ENCODE peak calls at places on chromosome 22, in seven cellular contexts. M is central memory CD4-positive, alpha-beta T cell; G is activated CD4-positive, CD25-positive, alpha-beta regulatory T cell treated with anti-CD3 and anti-CD28 coated beads, Interleukin-2, amount 50 U/mL, for 72 hours; T is mucosa of gallbladder; U is EL; X is T-helper 2 cell; R is retina. D is an unnamed sample.
A peak's percentile ranks its signal among the peaks of the same experiment; 100 is the strongest.

GRCh38 chr22:39617342-39617741 is 46.8 kb downstream of the CACNA1I start:
- DNase-seq in M (no peak), U (no peak), X (no peak), G (no peak), R (no peak), T (no peak), D (no peak)

GRCh38 chr22:49015459-49015858 is 812.2 kb downstream of the BRD1 start:
- DNase-seq in T (peak; percentile 6), G (no peak), R (peak; percentile 33), U (no peak), X (no peak), M (no peak), D (no peak)

GRCh38 chr22:35598396-35598710 is 18.8 kb downstream of the MB start:
- DNase-seq in X (no peak), G (no peak), T (no peak), R (no peak), M (no peak), U (no peak), D (no peak)

GRCh38 chr22:46557736-46558480 is 20.5 kb upstream of the CELSR1 start:
- DNase-seq in G (no peak), X (no peak), T (no peak), R (no peak), U (no peak), M (no peak), D (no peak)

GRCh38 chr22:43031617-43032016 is 16.7 kb upstream of the PACSIN2 start:
- DNase-seq in G (no peak), M (no peak), X (no peak), U (peak; percentile 45), R (no peak), T (no peak), D (no peak)

GRCh38 chr22:32622004-32622761 is 147.6 kb downstream of the FBXO7 start:
- DNase-seq in G (no peak), R (peak; percentile 69), M (no peak), U (peak; percentile 90), X (no peak), T (peak; percentile 41), D (no peak)

GRCh38 chr22:45781941-45782340 is 110.3 kb downstream of the ATXN10 start:
- DNase-seq in U (no peak), M (no peak), X (no peak), G (no peak), T (no peak), R (no peak), D (no peak)

GRCh38 chr22:18012528-18012927 is 11.8 kb downstream of the MICAL3 start:
- DNase-seq in X (no peak), G (no peak), R (no peak), U (peak; percentile 75), T (no peak), M (no peak), D (no peak)

GRCh38 chr22:46377566-46378498 is 42.3 kb downstream of the TRMU start:
- DNase-seq in X (no peak), T (peak; percentile 76), G (no peak), R (peak; percentile 56), U (peak; percentile 52), M (no peak), D (no peak)

GRCh38 chr22:27348634-27349033 is 452.9 kb downstream of the MN1 start:
- DNase-seq in M (no peak), G (no peak), T (no peak), R (no peak), X (no peak), U (no peak), D (no peak)

GRCh38 chr22:20771918-20772625 is 1.8 kb upstream of the SERPIND1 start:
- DNase-seq in U (no peak), R (peak; percentile 47), M (no peak), X (no peak), G (no peak), T (no peak), D (no peak)

GRCh38 chr22:20738394-20739089 is 35.4 kb upstream of the SERPIND1 start:
- DNase-seq in G (no peak), T (no peak), R (no peak), U (no peak), M (no peak), X (no peak), D (no peak)

GRCh38 chr22:39718206-39718605 is 147.7 kb downstream of the CACNA1I start:
- DNase-seq in T (no peak), M (no peak), G (no peak), X (no peak), U (no peak), R (no peak), D (no peak)

GRCh38 chr22:39289445-39290247 is 29.8 kb downstream of the RPL3 start:
- DNase-seq in R (no peak), X (no peak), M (no peak), U (no peak), G (no peak), T (no peak), D (no peak)

GRCh38 chr22:29219881-29220670 is 14.4 kb downstream of the EMID1 start:
- DNase-seq in T (no peak), R (no peak), M (no peak), G (no peak), U (no peak), X (no peak), D (no peak)

GRCh38 chr22:37018815-37019308 is 385 bp downstream of the TST start:
- DNase-seq in X (no peak), T (no peak), M (no peak), U (peak; percentile 65), R (peak; percentile 80), G (no peak), D (no peak)

GRCh38 chr22:28141614-28142013 is 222.6 kb upstream of the PITPNB start:
- DNase-seq in T (no peak), R (no peak), M (no peak), G (no peak), X (no peak), U (peak; percentile 76), D (no peak)

GRCh38 chr22:42635531-42635930 is 4.9 kb downstream of the ATP5MGL start:
- DNase-seq in M (no peak), U (peak; percentile 96), R (no peak), G (no peak), T (peak; percentile 70), X (no peak), D (no peak)

GRCh38 chr22:28816994-28817530 is 16.7 kb upstream of the XBP1 start:
- DNase-seq in R (no peak), M (no peak), U (no peak), T (no peak), X (no peak), G (no peak), D (no peak)

GRCh38 chr22:23010430-23010829 is 59.9 kb upstream of the GNAZ start:
- DNase-seq in G (no peak), U (no peak), R (no peak), T (no peak), X (no peak), M (no peak), D (no peak)

GRCh38 chr22:41524283-41524682 is 20.0 kb downstream of the POLR3H start:
- DNase-seq in M (no peak), X (no peak), U (no peak), T (peak; percentile 72), G (no peak), R (no peak), D (no peak)

GRCh38 chr22:19568337-19569311 is 44.4 kb upstream of the CLDN5 start:
- DNase-seq in M (no peak), U (peak; percentile 94), G (no peak), R (no peak), X (no peak), T (no peak), D (no peak)

GRCh38 chr22:45482169-45482568 is 20.5 kb upstream of the FBLN1 start:
- DNase-seq in X (no peak), G (no peak), R (no peak), M (no peak), T (no peak), U (no peak), D (no peak)

GRCh38 chr22:50294319-50294656 is 13.2 kb downstream of the PLXNB2 start:
- DNase-seq in R (no peak), U (no peak), T (no peak), G (no peak), X (no peak), M (no peak), D (no peak)

GRCh38 chr22:26501996-26502395 is 10.3 kb downstream of the TFIP11 start:
- DNase-seq in G (no peak), M (no peak), T (no peak), X (no peak), U (no peak), R (no peak), D (no peak)

GRCh38 chr22:38270091-38270972 is 2.5 kb downstream of the TMEM184B start:
- DNase-seq in U (peak; percentile 32), T (no peak), X (no peak), R (peak; percentile 76), M (no peak), G (no peak), D (no peak)